ENCODE peak calls at places on chromosomes 5 and 9, in five cellular contexts. N, W, D, J and U are unnamed samples.

GRCh38 chr5:92337772-92338234 is 954.7 kb upstream of the ARRDC3 start:
- DNase-seq in N (no peak), W (no peak), D (peak), J (no peak), U (no peak)

GRCh38 chr5:452856-453710 is 10.1 kb downstream of the EXOC3 start:
- DNase-seq in N (no peak), W (no peak), D (no peak), J (peak), U (peak)

GRCh38 chr5:76836585-76836984 is 13.2 kb upstream of the S100Z start:
- DNase-seq in N (no peak), W (no peak), D (no peak), J (no peak), U (no peak)

GRCh38 chr9:137212520-137212919 is 7.0 kb downstream of the NDOR1 start:
- DNase-seq in N (no peak), W (no peak), D (no peak), J (no peak), U (no peak)

GRCh38 chr5:78495800-78496199 is 135.4 kb downstream of the SCAMP1 start:
- DNase-seq in N (no peak), W (no peak), D (no peak), J (no peak), U (no peak)

GRCh38 chr9:5455181-5455580 is 4.8 kb downstream of the CD274 start:
- DNase-seq in N (no peak), W (no peak), D (peak), J (no peak), U (no peak)

GRCh38 chr9:19156026-19156474 is 28.8 kb upstream of the PLIN2 start:
- DNase-seq in N (no peak), W (no peak), D (no peak), J (peak), U (no peak)

GRCh38 chr9:108180511-108180910 is 675.3 kb downstream of the ACTL7B start:
- DNase-seq in N (peak), W (no peak), D (no peak), J (no peak), U (no peak)

GRCh38 chr5:122311400-122311887 is 593 bp upstream of the SNCAIP start:
- DNase-seq in N (no peak), W (no peak), D (no peak), J (no peak), U (no peak)

GRCh38 chr5:16578474-16578883 is 38.3 kb downstream of the RETREG1 start:
- DNase-seq in N (no peak), W (no peak), D (no peak), J (no peak), U (peak)

GRCh38 chr5:142248853-142249462 is 75.9 kb downstream of the SPRY4 start:
- DNase-seq in N (no peak), W (no peak), D (no peak), J (no peak), U (peak)

GRCh38 chr9:117929873-117930272 is 225.7 kb downstream of the TLR4 start:
- DNase-seq in N (no peak), W (no peak), D (no peak), J (no peak), U (no peak)

GRCh38 chr9:127163409-127163808 is 41.0 kb upstream of the ANGPTL2 start:
- DNase-seq in N (no peak), W (no peak), D (peak), J (no peak), U (no peak)

GRCh38 chr5:95822408-95823240 is at the start of gene GLRX:
- DNase-seq in N (peak), W (peak), D (peak), J (peak), U (peak)

GRCh38 chr5:172451771-172452197 is 2.5 kb downstream of the SH3PXD2B start:
- DNase-seq in N (peak), W (no peak), D (peak), J (peak), U (no peak)

GRCh38 chr9:27151693-27152397 is 42.8 kb downstream of the TEK start:
- DNase-seq in N (peak), W (no peak), D (peak), J (no peak), U (no peak)

GRCh38 chr9:104575451-104575850 is 6.5 kb downstream of the OR13C8 start:
- DNase-seq in N (no peak), W (no peak), D (no peak), J (no peak), U (no peak)

GRCh38 chr5:83107692-83108410 is 30.5 kb downstream of the XRCC4 start:
- DNase-seq in N (no peak), W (no peak), D (no peak), J (no peak), U (no peak)

GRCh38 chr9:96413312-96414221 is 4.6 kb downstream of the ZNF367 start:
- DNase-seq in N (no peak), W (no peak), D (no peak), J (peak), U (no peak)

GRCh38 chr5:74506119-74506518 is 134.4 kb downstream of the ENC1 start:
- DNase-seq in N (no peak), W (no peak), D (no peak), J (no peak), U (no peak)

GRCh38 chr5:169701910-169702451 is 64.9 kb downstream of the DOCK2 start:
- DNase-seq in N (no peak), W (no peak), D (peak), J (no peak), U (no peak)

GRCh38 chr9:98862936-98863335 is 55.5 kb downstream of the GALNT12 start:
- DNase-seq in N (no peak), W (no peak), D (no peak), J (peak), U (no peak)

GRCh38 chr5:131996210-131997025 is 15.0 kb downstream of the ACSL6 start:
- DNase-seq in N (peak), W (no peak), D (no peak), J (no peak), U (no peak)

GRCh38 chr5:116970318-116970717 is 395.7 kb upstream of the SEMA6A start:
- DNase-seq in N (no peak), W (no peak), D (no peak), J (no peak), U (no peak)

GRCh38 chr5:108212775-108213346 is 169.0 kb downstream of the FBXL17 start:
- DNase-seq in N (no peak), W (no peak), D (no peak), J (no peak), U (peak)

GRCh38 chr5:129511291-129511690 is 51.2 kb downstream of the ADAMTS19 start:
- DNase-seq in N (no peak), W (no peak), D (no peak), J (no peak), U (no peak)

GRCh38 chr9:36961051-36961450 is 73.0 kb downstream of the PAX5 start:
- DNase-seq in N (no peak), W (no peak), D (no peak), J (no peak), U (no peak)

GRCh38 chr5:179802950-179803562 is 3.6 kb downstream of the MGAT4B start:
- DNase-seq in N (no peak), W (no peak), D (no peak), J (no peak), U (no peak)

GRCh38 chr9:127652733-127653132 is 40.7 kb downstream of the STXBP1 start:
- DNase-seq in N (no peak), W (no peak), D (no peak), J (no peak), U (no peak)

GRCh38 chr9:121746411-121746810 is 95.0 kb downstream of the DAB2IP start:
- DNase-seq in N (no peak), W (no peak), D (no peak), J (no peak), U (no peak)
- H3K4me3 ChIP-seq in N (no peak), W (no peak), D (no peak), J (no peak), U (no peak)

DNA sequence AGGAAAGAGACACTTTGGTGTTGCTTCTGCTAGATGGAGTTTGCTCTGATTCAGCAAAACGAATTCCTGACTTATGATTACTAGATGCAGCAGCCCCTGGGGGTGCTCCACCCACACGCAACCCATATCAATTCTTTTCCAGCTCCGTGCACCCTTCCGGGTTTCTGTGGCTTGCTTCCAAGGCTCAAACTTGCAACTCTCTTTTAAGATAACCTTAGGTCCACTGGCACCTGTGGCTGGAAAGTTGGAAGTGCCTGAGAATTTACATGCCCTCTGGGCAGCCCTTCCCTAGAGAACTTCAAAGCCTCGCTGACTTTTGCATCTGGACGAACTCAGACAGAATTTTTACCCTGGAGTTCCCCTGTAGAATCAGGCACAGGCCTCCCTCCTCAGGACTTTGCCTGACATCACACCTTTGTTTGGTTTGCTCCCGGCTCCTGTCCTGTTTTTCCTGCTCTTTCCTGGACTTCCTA is 224.9 kb downstream of the SNX18 start:
- DNase-seq in N (peak), W (no peak), D (peak), J (no peak), U (no peak)
- TF ChIP-seq CTCF in N (peak), W (no peak), D (peak), J (no peak), U (no peak)

GRCh38 chr9:2023532-2023931 is 8.4 kb downstream of the SMARCA2 start:
- DNase-seq in N (no peak), W (no peak), D (no peak), J (no peak), U (no peak)
- H3K27ac ChIP-seq in N (peak), W (no peak), D (no peak), J (no peak), U (no peak)

GRCh38 chr9:35858428-35858827 is 11.8 kb downstream of the OR13J1 start:
- DNase-seq in N (no peak), W (no peak), D (no peak), J (no peak), U (no peak)
- H3K4me3 ChIP-seq in N (no peak), W (no peak), D (no peak), J (no peak), U (no peak)

DNA sequence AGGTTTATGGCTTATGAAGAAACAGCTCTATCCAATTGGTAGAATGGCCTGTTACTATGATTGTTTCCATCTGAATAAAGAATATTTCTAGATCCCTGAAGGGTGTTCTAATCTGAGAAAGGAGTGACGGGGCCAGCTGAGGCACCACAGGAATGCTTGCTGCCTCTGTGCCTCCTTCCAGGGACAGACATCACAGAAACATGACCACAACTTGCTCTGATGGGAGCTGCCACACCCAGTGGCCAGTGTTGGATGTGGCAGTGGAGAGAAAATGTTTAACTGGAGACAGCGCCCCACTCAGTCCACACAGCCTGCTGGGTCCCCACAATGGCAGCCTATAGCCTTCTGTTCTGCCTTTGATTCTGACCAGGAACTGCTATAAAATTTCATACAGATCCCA is 38.6 kb upstream of the TESK1 start:
- DNase-seq in N (no peak), W (no peak), D (no peak), J (no peak), U (no peak)
- TF ChIP-seq CTCF in N (no peak), W (no peak), D (no peak), J (no peak), U (peak)